ENCODE peak calls at places on chromosomes 11 and 22, in ten cellular contexts. X is GM12891, Z is breast epithelium, U is transverse colon, J is HCT116, E is stomach, O is GM12892, T is spleen, F is GM23338, N is K562. G is an unnamed sample.

GRCh38 chr11:103898577-103899336 is 137.7 kb upstream of the DDI1 start:
- DNase-seq in X (no peak), Z (no peak), U (no peak), J (no peak), E (no peak), O (no peak), T (no peak), F (no peak), N (no peak), G (no peak)

GRCh38 chr11:43316451-43316850 is 4.7 kb downstream of the API5 start:
- DNase-seq in X (no peak), Z (no peak), U (no peak), J (no peak), E (no peak), O (no peak), T (no peak), F (no peak), N (no peak), G (no peak)

GRCh38 chr11:35141538-35141937 is 2.6 kb downstream of the CD44 start:
- DNase-seq in X (no peak), Z (no peak), U (peak; percentile 85), J (no peak), E (peak; percentile 60), O (no peak), T (peak; percentile 90), F (no peak), N (no peak), G (peak; percentile 86)

GRCh38 chr11:65555693-65556231 is 2.4 kb downstream of the LTBP3 start:
- DNase-seq in X (no peak), Z (no peak), U (no peak), J (peak; percentile 71), E (no peak), O (no peak), T (peak; percentile 85), F (no peak), N (no peak), G (no peak)

GRCh38 chr11:22778642-22779041 is 51.0 kb downstream of the SVIP start:
- DNase-seq in X (no peak), Z (no peak), U (no peak), J (no peak), E (no peak), O (no peak), T (no peak), F (peak; percentile 18), N (no peak), G (no peak)

GRCh38 chr11:121376135-121376534 is 76.0 kb upstream of the SORL1 start:
- DNase-seq in X (no peak), Z (no peak), U (no peak), J (no peak), E (no peak), O (no peak), T (no peak), F (no peak), N (no peak), G (no peak)

GRCh38 chr11:13126430-13126829 is 117.3 kb downstream of the RASSF10 start:
- DNase-seq in X (no peak), Z (no peak), U (no peak), J (no peak), E (peak; percentile 60), O (no peak), T (no peak), F (no peak), N (no peak), G (no peak)

GRCh38 chr22:46672731-46673130 is 52.5 kb downstream of the GRAMD4 start:
- DNase-seq in X (no peak), Z (no peak), U (peak; percentile 61), J (no peak), E (no peak), O (no peak), T (no peak), F (no peak), N (no peak), G (no peak)

GRCh38 chr11:2647167-2647566 is 52.6 kb downstream of the KCNQ1OT1 start:
- DNase-seq in X (no peak), Z (no peak), U (no peak), J (no peak), E (no peak), O (no peak), T (no peak), F (no peak), N (no peak), G (no peak)

GRCh38 chr11:2647953-2648352 is 51.8 kb downstream of the KCNQ1OT1 start:
- DNase-seq in X (no peak), Z (no peak), U (no peak), J (no peak), E (no peak), O (no peak), T (no peak), F (no peak), N (no peak), G (no peak)

GRCh38 chr11:2644844-2645778 is 54.7 kb downstream of the KCNQ1OT1 start:
- DNase-seq in X (no peak), Z (no peak), U (no peak), J (no peak), E (no peak), O (no peak), T (no peak), F (no peak), N (no peak), G (no peak)

GRCh38 chr11:2643746-2644145 is 56.0 kb downstream of the KCNQ1OT1 start:
- DNase-seq in X (no peak), Z (no peak), U (no peak), J (no peak), E (no peak), O (no peak), T (no peak), F (no peak), N (no peak), G (no peak)

GRCh38 chr11:2645779-2646118 is 54.0 kb downstream of the KCNQ1OT1 start:
- DNase-seq in X (no peak), Z (no peak), U (no peak), J (no peak), E (no peak), O (no peak), T (no peak), F (no peak), N (no peak), G (no peak)
- TF ChIP-seq POLR2AphosphoS5 in X (no peak), Z (no peak), U (no peak), J (no peak), E (no peak), O (no peak), T (no peak), F (no peak), N (no peak), G (no peak)

DNA sequence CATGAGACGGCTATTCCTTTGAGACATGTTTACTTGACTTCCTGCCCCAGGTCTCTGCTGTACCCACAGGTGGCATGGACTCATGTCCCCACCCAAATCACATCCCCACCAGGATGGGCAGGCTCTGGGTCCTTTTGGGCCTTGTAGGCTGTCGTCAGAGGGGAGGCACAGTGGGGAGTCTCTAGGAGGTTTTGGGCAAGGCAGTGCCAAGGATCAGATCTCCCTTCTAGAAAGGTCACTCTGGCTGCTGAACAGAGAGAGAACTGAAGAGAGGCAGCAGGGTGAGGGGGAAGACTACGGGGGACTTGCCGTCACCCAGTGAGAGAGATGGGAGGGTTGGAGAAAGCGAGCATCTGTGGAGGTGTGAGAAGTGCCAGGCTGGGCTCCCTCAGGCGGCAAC is 4.6 kb upstream of the KCNQ1OT1 start:
- DNase-seq in X (no peak), Z (no peak), U (no peak), J (no peak), E (no peak), O (no peak), T (peak; percentile 38), F (no peak), N (no peak), G (no peak)
- TF ChIP-seq POLR2AphosphoS5 in X (no peak), Z (no peak), U (no peak), J (no peak), E (no peak), O (no peak), T (no peak), F (no peak), N (no peak), G (no peak)

GRCh38 chr11:11843233-11843632 is 1.5 kb downstream of the USP47 start:
- DNase-seq in X (no peak), Z (no peak), U (no peak), J (no peak), E (no peak), O (no peak), T (no peak), F (no peak), N (peak; percentile 55), G (no peak)
- TF ChIP-seq POLR2AphosphoS5 in X (no peak), Z (no peak), U (peak; percentile 50), J (no peak), E (peak; percentile 30), O (no peak), T (no peak), F (no peak), N (no peak), G (no peak)

GRCh38 chr11:67503119-67504022 is 1.8 kb downstream of the PITPNM1 start:
- DNase-seq in X (no peak), Z (no peak), U (no peak), J (no peak), E (no peak), O (no peak), T (no peak), F (no peak), N (no peak), G (no peak)

GRCh38 chr11:67505605-67506396 is 638 bp upstream of the PITPNM1 start:
- DNase-seq in X (peak; percentile 86), Z (peak; percentile 85), U (peak; percentile 95), J (peak; percentile 93), E (peak; percentile 94), O (peak; percentile 82), T (peak; percentile 97), F (peak; percentile 94), N (peak; percentile 78), G (peak; percentile 93)

GRCh38 chr11:67502328-67502979 is 2.7 kb downstream of the PITPNM1 start:
- DNase-seq in X (no peak), Z (no peak), U (no peak), J (no peak), E (no peak), O (no peak), T (no peak), F (no peak), N (no peak), G (no peak)

GRCh38 chr11:67504950-67505561 is at the start of gene PITPNM1:
- DNase-seq in X (peak; percentile 83), Z (no peak), U (peak; percentile 89), J (no peak), E (peak; percentile 79), O (peak; percentile 90), T (peak; percentile 97), F (peak; percentile 75), N (peak; percentile 87), G (peak; percentile 75)

DNA sequence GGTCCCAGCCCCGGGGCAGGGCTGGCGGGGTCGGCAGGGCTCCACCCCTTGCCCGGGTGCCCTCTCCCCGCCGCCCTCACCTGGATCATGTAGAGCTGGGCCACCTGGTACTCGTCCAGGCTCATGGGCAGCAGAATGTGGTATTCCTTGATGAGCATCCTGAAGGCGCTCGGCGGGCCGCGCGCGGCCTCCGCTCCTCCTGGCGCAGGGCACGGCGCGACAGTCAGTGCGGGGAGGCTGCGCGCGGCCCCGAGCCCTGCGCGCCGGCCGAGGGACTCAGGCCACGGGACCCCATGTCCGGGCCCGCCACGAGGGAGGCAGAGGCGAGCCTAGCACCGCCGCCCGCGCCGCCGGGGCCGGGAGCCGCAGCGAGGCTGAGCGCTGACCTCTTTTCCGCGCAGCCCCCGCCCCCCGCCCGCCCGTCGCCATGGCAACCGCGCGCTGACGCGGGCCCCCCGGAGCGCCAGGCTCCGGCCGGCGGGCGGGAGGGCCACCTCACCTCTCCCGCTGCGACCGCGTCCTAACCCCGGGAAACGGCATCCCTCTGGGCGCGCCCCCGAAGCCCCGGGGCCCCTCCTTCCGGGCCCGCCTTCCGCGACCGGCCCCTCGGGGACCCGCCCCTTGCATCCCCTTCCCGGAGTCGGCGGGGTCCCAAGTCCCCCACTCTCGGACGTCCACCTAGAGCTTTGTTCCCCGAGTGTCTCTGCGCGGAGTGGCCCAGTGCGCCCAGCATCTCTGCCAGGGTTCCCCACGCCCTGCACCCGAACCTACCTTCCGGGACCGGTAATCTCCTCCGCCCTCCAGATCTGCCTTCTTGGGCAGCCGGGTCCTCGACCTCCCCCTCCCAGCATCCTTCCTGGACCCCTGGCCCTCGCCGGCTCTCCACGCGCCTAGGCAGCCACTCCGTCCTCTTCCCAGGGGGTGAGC is 877 bp downstream of the PITPNM1 start:
- DNase-seq in X (no peak), Z (no peak), U (peak; percentile 37), J (no peak), E (no peak), O (no peak), T (peak; percentile 88), F (peak; percentile 42), N (peak; percentile 75), G (no peak)
- TF ChIP-seq POLR2AphosphoS5 in X (no peak), Z (peak; percentile 14), U (no peak), J (no peak), E (no peak), O (no peak), T (no peak), F (no peak), N (no peak), G (no peak)